ENCODE peak calls at places on chromosomes 7 and 10, in eight cellular contexts. N, P, J, T, O, L, Q and Y are unnamed samples.

GRCh38 chr7:77740257-77740656 is 44.0 kb downstream of the RSBN1L start:
- DNase-seq in T (no peak), L (no peak), O (no peak), N (no peak), J (no peak), P (no peak), Q (no peak), Y (no peak)

GRCh38 chr7:104267701-104268368 is 60.0 kb upstream of the ORC5 start:
- DNase-seq in O (peak), N (no peak), L (peak), T (peak), Q (peak), J (no peak), P (no peak), Y (no peak)

GRCh38 chr7:23713285-23714235 is 3.5 kb downstream of the STK31 start:
- DNase-seq in N (peak), O (no peak), T (peak), P (no peak), J (no peak), L (peak), Q (peak), Y (peak)

GRCh38 chr7:29565982-29566746 is 2.5 kb downstream of the PRR15 start:
- DNase-seq in P (no peak), J (no peak), O (no peak), N (no peak), Q (peak), T (no peak), L (no peak), Y (peak)

GRCh38 chr10:48309711-48310226 is 3.3 kb downstream of the MAPK8 start:
- DNase-seq in O (peak), T (peak), N (peak), J (no peak), Q (peak), L (peak), P (no peak), Y (no peak)

GRCh38 chr10:7484456-7485266 is 73.8 kb upstream of the SFMBT2 start:
- DNase-seq in N (no peak), Q (no peak), J (no peak), T (no peak), L (no peak), O (peak), P (peak), Y (no peak)

GRCh38 chr7:4744391-4745264 is 30.8 kb upstream of the AP5Z1 start:
- DNase-seq in N (peak), L (peak), P (peak), Q (peak), O (peak), J (peak), T (peak), Y (peak)

GRCh38 chr10:7707102-7707501 is 4.0 kb downstream of the ITIH2 start:
- DNase-seq in N (no peak), J (no peak), T (no peak), P (no peak), L (peak), O (no peak), Q (no peak), Y (peak)

GRCh38 chr7:85595639-85596268 is 408.9 kb upstream of the SEMA3D start:
- DNase-seq in P (no peak), N (no peak), O (no peak), Q (peak), J (no peak), L (no peak), T (peak), Y (no peak)

GRCh38 chr10:80289451-80290287 is at the start of gene MAT1A:
- DNase-seq in P (no peak), T (peak), N (no peak), O (no peak), J (no peak), L (peak), Q (peak), Y (no peak)

GRCh38 chr10:25896421-25896820 is 37.6 kb upstream of the MYO3A start:
- DNase-seq in T (no peak), L (no peak), J (no peak), P (no peak), O (no peak), N (no peak), Q (no peak), Y (no peak)

GRCh38 chr7:100882769-100883526 is 6.6 kb downstream of the UFSP1 start:
- DNase-seq in P (no peak), O (no peak), Q (no peak), T (no peak), J (no peak), N (no peak), L (no peak), Y (no peak)

GRCh38 chr7:107372298-107372697 is 97.6 kb upstream of the GPR22 start:
- DNase-seq in L (no peak), P (no peak), J (no peak), N (no peak), O (no peak), T (peak), Q (no peak), Y (no peak)

GRCh38 chr10:1712314-1712713 is 25.0 kb downstream of the ADARB2 start:
- DNase-seq in T (no peak), Q (no peak), N (no peak), P (no peak), O (no peak), J (no peak), L (no peak), Y (no peak)

GRCh38 chr10:3886666-3887251 is 101.8 kb upstream of the KLF6 start:
- DNase-seq in N (peak), P (no peak), O (no peak), Q (peak), T (peak), J (peak), L (peak), Y (peak)

GRCh38 chr10:49106451-49106850 is 8.9 kb downstream of the VSTM4 start:
- DNase-seq in O (no peak), P (no peak), N (no peak), L (no peak), J (peak), Q (peak), T (peak), Y (no peak)

GRCh38 chr10:16559236-16559773 is 37.6 kb upstream of the C1QL3 start:
- DNase-seq in P (no peak), O (no peak), L (no peak), Q (no peak), J (no peak), N (no peak), T (no peak), Y (no peak)

GRCh38 chr7:123624527-123625183 is 23.0 kb downstream of the ASB15 start:
- DNase-seq in Q (peak), N (no peak), T (peak), L (peak), J (no peak), P (peak), O (peak), Y (peak)
- TF ChIP-seq CTCF in Q (peak), N (peak), T (peak), L (peak), J (peak), P (peak), O (peak), Y (peak)

GRCh38 chr7:34133983-34134782 is 228.8 kb downstream of the BMPER start:
- DNase-seq in Q (peak), O (peak), J (peak), T (peak), L (peak), N (peak), P (peak), Y (peak)
- TF ChIP-seq CTCF in Q (peak), O (peak), J (peak), T (peak), L (peak), N (peak), P (peak), Y (peak)

DNA sequence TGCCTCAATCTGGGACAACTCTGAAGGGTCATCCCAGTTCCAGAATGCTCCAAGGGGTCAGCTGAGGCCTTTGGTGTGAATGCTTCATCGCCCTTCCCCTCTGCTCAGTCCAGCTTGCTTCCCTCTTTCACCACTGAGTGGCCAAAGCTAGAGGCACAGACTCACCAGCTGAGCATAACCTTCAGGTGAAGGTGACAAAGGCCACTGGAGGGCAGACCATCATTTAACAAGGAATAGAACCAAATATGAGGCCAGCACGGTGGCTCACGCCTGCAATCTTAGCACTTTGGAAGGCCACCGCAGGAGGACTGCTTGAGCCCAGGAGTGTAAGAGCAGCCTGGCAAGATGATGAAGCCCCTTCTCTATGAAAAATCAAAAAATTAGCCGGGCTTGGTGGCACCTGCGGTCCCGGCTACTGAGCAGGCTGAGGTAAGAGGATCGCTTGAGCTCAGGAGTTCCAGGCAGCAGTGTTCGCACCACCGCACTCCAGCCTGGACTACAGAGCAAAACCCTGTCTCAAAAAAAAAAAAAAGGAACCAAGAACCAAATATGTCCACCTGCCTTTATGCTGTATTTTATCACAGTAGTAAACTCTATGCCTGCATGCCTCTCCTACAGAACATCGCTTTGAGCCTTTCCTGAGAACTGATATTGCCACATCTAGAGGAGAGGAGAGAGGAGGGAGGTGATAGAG is 13.4 kb downstream of the PRKAG2 start:
- DNase-seq in N (no peak), L (peak), Q (no peak), J (no peak), P (no peak), O (peak), T (no peak), Y (no peak)
- TF ChIP-seq CTCF in N (no peak), L (peak), Q (no peak), J (no peak), P (no peak), O (peak), T (no peak), Y (no peak)

GRCh38 chr7:44463169-44463808 is 27.2 kb downstream of the NUDCD3 start:
- DNase-seq in L (peak), P (no peak), N (no peak), J (no peak), T (no peak), Q (peak), O (peak), Y (no peak)
- TF ChIP-seq CTCF in L (peak), P (peak), N (peak), J (peak), T (peak), Q (peak), O (peak), Y (peak)

GRCh38 chr7:130219871-130220270 is 12.2 kb downstream of the SSMEM1 start:
- DNase-seq in N (no peak), P (no peak), T (no peak), J (no peak), Q (no peak), O (no peak), L (no peak), Y (peak)

GRCh38 chr7:130213820-130214219 is 6.2 kb downstream of the SSMEM1 start:
- DNase-seq in O (no peak), P (no peak), J (no peak), Q (no peak), T (no peak), L (no peak), N (no peak), Y (no peak)

GRCh38 chr7:130219086-130219620 is 11.5 kb downstream of the SSMEM1 start:
- DNase-seq in P (no peak), O (no peak), Q (no peak), L (no peak), J (no peak), N (no peak), T (no peak), Y (no peak)

GRCh38 chr7:130216025-130216424 is 8.4 kb downstream of the SSMEM1 start:
- DNase-seq in T (no peak), O (no peak), J (no peak), N (no peak), P (no peak), Q (no peak), L (no peak), Y (no peak)

GRCh38 chr7:130216750-130217149 is 9.1 kb downstream of the SSMEM1 start:
- DNase-seq in O (no peak), L (no peak), T (no peak), N (no peak), J (no peak), P (no peak), Q (no peak), Y (no peak)
- TF ChIP-seq CTCF in O (no peak), L (no peak), T (no peak), N (no peak), J (no peak), P (no peak), Q (no peak), Y (no peak)

GRCh38 chr10:61465216-61465496 is 12.0 kb upstream of the TMEM26 start:
- DNase-seq in O (no peak), Q (no peak), N (no peak), T (no peak), J (no peak), L (no peak), P (no peak), Y (no peak)
- TF ChIP-seq CTCF in O (no peak), Q (no peak), N (no peak), T (peak), J (no peak), L (no peak), P (no peak), Y (no peak)